ENCODE peak calls at places on chromosomes 5 and 9, in nine cellular contexts. D is cardiac fibroblast, R is M059J, B is AG08395, V is NCI-H748 treated with DMSO at 0.1 percent for 48 hours, I is right lobe of liver, K is NCI-H1092, E is colonic mucosa, N is endothelial cell. U is an unnamed sample.

GRCh38 chr5:94308442-94308841 is 310.0 kb downstream of the KIAA0825 start:
- DNase-seq in D (no peak), R (no peak), B (no peak), V (no peak), I (no peak), K (no peak), E (no peak), N (no peak), U (no peak)

GRCh38 chr5:160802567-160802966 is 49.4 kb downstream of the ATP10B start:
- DNase-seq in D (no peak), R (no peak), B (peak), V (no peak), I (no peak), K (no peak), E (no peak), N (no peak), U (no peak)

GRCh38 chr9:133792721-133793470 is 54.7 kb upstream of the SARDH start:
- DNase-seq in D (peak), R (peak), B (peak), V (peak), I (peak), K (no peak), E (peak), N (peak), U (no peak)

GRCh38 chr9:131181091-131181681 is 55.8 kb downstream of the NUP214 start:
- DNase-seq in D (no peak), R (peak), B (no peak), V (no peak), I (no peak), K (no peak), E (no peak), N (no peak), U (no peak)

GRCh38 chr5:5398046-5398445 is 24.4 kb upstream of the ICE1 start:
- DNase-seq in D (no peak), R (peak), B (no peak), V (no peak), I (no peak), K (no peak), E (no peak), N (no peak), U (no peak)

GRCh38 chr5:149409268-149409948 is 30.3 kb upstream of the IL17B start:
- DNase-seq in D (no peak), R (no peak), B (no peak), V (no peak), I (no peak), K (no peak), E (no peak), N (no peak), U (no peak)

GRCh38 chr9:124222918-124223720 is 34.6 kb upstream of the NEK6 start:
- DNase-seq in D (peak), R (peak), B (peak), V (no peak), I (peak), K (peak), E (peak), N (no peak), U (no peak)

GRCh38 chr5:37834542-37835399 is 5.1 kb downstream of the GDNF start:
- DNase-seq in D (no peak), R (peak), B (no peak), V (no peak), I (no peak), K (no peak), E (no peak), N (peak), U (no peak)

GRCh38 chr5:67537439-67538342 is 341.1 kb upstream of the CD180 start:
- DNase-seq in D (peak), R (peak), B (peak), V (no peak), I (no peak), K (no peak), E (no peak), N (no peak), U (no peak)

GRCh38 chr9:89428901-89429890 is 68.7 kb downstream of the SEMA4D start:
- DNase-seq in D (no peak), R (peak), B (no peak), V (no peak), I (no peak), K (no peak), E (no peak), N (peak), U (no peak)

GRCh38 chr9:1052119-1052907 is 2.2 kb downstream of the DMRT2 start:
- DNase-seq in D (no peak), R (no peak), B (no peak), V (peak), I (no peak), K (no peak), E (no peak), N (no peak), U (no peak)

GRCh38 chr5:62144395-62145022 is 161.5 kb upstream of the KIF2A start:
- DNase-seq in D (no peak), R (peak), B (no peak), V (peak), I (no peak), K (peak), E (no peak), N (no peak), U (no peak)

GRCh38 chr5:122221857-122222256 is 90.2 kb upstream of the SNCAIP start:
- DNase-seq in D (no peak), R (no peak), B (no peak), V (no peak), I (no peak), K (no peak), E (no peak), N (no peak), U (no peak)

GRCh38 chr9:93452710-93453046 is 703 bp downstream of the FAM120AOS start:
- DNase-seq in D (no peak), R (no peak), B (no peak), V (no peak), I (peak), K (no peak), E (peak), N (no peak), U (no peak)

GRCh38 chr5:131587541-131587940 is 47.5 kb downstream of the RAPGEF6 start:
- DNase-seq in D (no peak), R (peak), B (no peak), V (no peak), I (no peak), K (no peak), E (no peak), N (no peak), U (no peak)

GRCh38 chr9:1458503-1458902 is 408.3 kb downstream of the DMRT2 start:
- DNase-seq in D (peak), R (peak), B (peak), V (no peak), I (no peak), K (no peak), E (no peak), N (no peak), U (no peak)

GRCh38 chr9:133780962-133781827 is 43.0 kb upstream of the SARDH start:
- DNase-seq in D (no peak), R (no peak), B (no peak), V (no peak), I (no peak), K (no peak), E (no peak), N (no peak), U (no peak)

GRCh38 chr9:84557751-84558150 is 111.8 kb upstream of the NTRK2 start:
- DNase-seq in D (no peak), R (no peak), B (no peak), V (no peak), I (no peak), K (no peak), E (no peak), N (no peak), U (no peak)

GRCh38 chr5:86679529-86679928 is 61.8 kb downstream of the COX7C start:
- DNase-seq in D (peak), R (peak), B (peak), V (peak), I (no peak), K (peak), E (peak), N (no peak), U (no peak)

GRCh38 chr5:159601216-159601615 is 270.9 kb upstream of the IL12B start:
- DNase-seq in D (no peak), R (no peak), B (peak), V (no peak), I (no peak), K (no peak), E (no peak), N (no peak), U (no peak)

GRCh38 chr5:158375531-158375930 is 516.6 kb upstream of the CLINT1 start:
- DNase-seq in D (no peak), R (no peak), B (peak), V (no peak), I (no peak), K (no peak), E (no peak), N (no peak), U (no peak)

GRCh38 chr9:123925820-123926219 is 4.1 kb downstream of the DENND1A start:
- DNase-seq in D (no peak), R (peak), B (peak), V (no peak), I (no peak), K (no peak), E (no peak), N (no peak), U (no peak)

GRCh38 chr5:147522435-147522834 is 12.6 kb upstream of the DPYSL3 start:
- DNase-seq in D (no peak), R (peak), B (peak), V (no peak), I (no peak), K (no peak), E (no peak), N (no peak), U (no peak)

GRCh38 chr9:83588256-83588655 is 34.7 kb upstream of the IDNK start:
- DNase-seq in D (no peak), R (no peak), B (no peak), V (no peak), I (no peak), K (no peak), E (no peak), N (no peak), U (no peak)

GRCh38 chr9:26954050-26954508 is 2.1 kb upstream of the IFT74 start:
- DNase-seq in D (no peak), R (peak), B (no peak), V (no peak), I (no peak), K (no peak), E (no peak), N (no peak), U (no peak)

GRCh38 chr5:102762828-102763227 is 7.7 kb downstream of the PAM start:
- DNase-seq in D (no peak), R (peak), B (no peak), V (no peak), I (no peak), K (no peak), E (no peak), N (no peak), U (no peak)

GRCh38 chr9:76818271-76818670 is 54.0 kb downstream of the PCA3 start:
- DNase-seq in D (peak), R (peak), B (peak), V (no peak), I (peak), K (no peak), E (peak), N (no peak), U (no peak)

GRCh38 chr5:92775711-92776615 is 805.1 kb downstream of the NR2F1-AS1 start:
- DNase-seq in D (no peak), R (peak), B (no peak), V (no peak), I (no peak), K (no peak), E (no peak), N (no peak), U (no peak)

GRCh38 chr5:65791721-65792698 is 70.0 kb downstream of the NLN start:
- DNase-seq in D (no peak), R (peak), B (no peak), V (no peak), I (no peak), K (no peak), E (no peak), N (no peak), U (no peak)

GRCh38 chr5:102911973-102912372 is 156.9 kb downstream of the PAM start:
- DNase-seq in D (peak), R (peak), B (peak), V (no peak), I (no peak), K (no peak), E (no peak), N (no peak), U (no peak)

GRCh38 chr5:143682788-143683419 is 129.1 kb upstream of the HMHB1 start:
- DNase-seq in D (no peak), R (no peak), B (peak), V (no peak), I (no peak), K (no peak), E (no peak), N (no peak), U (no peak)

GRCh38 chr5:129670944-129671343 is 77.0 kb upstream of the MINAR2 start:
- DNase-seq in D (peak), R (peak), B (no peak), V (no peak), I (no peak), K (no peak), E (no peak), N (no peak), U (no peak)

GRCh38 chr9:38621434-38622082 is 1.2 kb upstream of the ANKRD18A start:
- DNase-seq in D (no peak), R (no peak), B (no peak), V (peak), I (peak), K (peak), E (peak), N (peak), U (no peak)

GRCh38 chr9:96553070-96553469 is 66.6 kb downstream of the CDC14B start:
- DNase-seq in D (peak), R (peak), B (peak), V (no peak), I (no peak), K (no peak), E (no peak), N (no peak), U (no peak)

GRCh38 chr5:42526179-42526578 is 102.9 kb downstream of the GHR start:
- DNase-seq in D (no peak), R (no peak), B (no peak), V (no peak), I (no peak), K (no peak), E (no peak), N (no peak), U (no peak)

GRCh38 chr5:7565559-7565958 is 169.6 kb downstream of the ADCY2 start:
- DNase-seq in D (no peak), R (no peak), B (no peak), V (no peak), I (no peak), K (no peak), E (no peak), N (no peak), U (no peak)

GRCh38 chr5:1204693-1205242 is 3.4 kb downstream of the SLC6A19 start:
- DNase-seq in D (peak), R (peak), B (peak), V (no peak), I (no peak), K (no peak), E (no peak), N (peak), U (no peak)

GRCh38 chr9:27625751-27626628 is 52.7 kb upstream of the C9orf72 start:
- DNase-seq in D (no peak), R (peak), B (no peak), V (no peak), I (no peak), K (no peak), E (peak), N (no peak), U (no peak)